ENCODE peak calls at places on chromosome 18, in nine cellular contexts. M, T, F, L, U, O, Y, E and J are unnamed samples.

GRCh38 chr18:55407191-55407590 is 180.8 kb downstream of the TCF4 start:
- DNase-seq in M (no peak), T (no peak), Y (no peak), U (no peak), F (no peak), L (no peak), O (no peak), E (no peak), J (no peak)

GRCh38 chr18:21725201-21725600 is 15.4 kb upstream of the MIB1 start:
- DNase-seq in Y (no peak), U (no peak), O (no peak), F (no peak), T (no peak), M (no peak), L (no peak), E (no peak), J (no peak)

GRCh38 chr18:8450898-8451665 is 158.2 kb upstream of the RAB12 start:
- DNase-seq in M (no peak), T (no peak), O (no peak), U (no peak), Y (no peak), F (no peak), E (no peak), L (no peak), J (no peak)

GRCh38 chr18:67926929-67927864 is 410.7 kb upstream of the DSEL start:
- DNase-seq in O (no peak), F (no peak), U (no peak), E (no peak), M (peak), Y (no peak), L (no peak), T (no peak), J (no peak)

GRCh38 chr18:8889479-8889878 is 184.1 kb downstream of the MTCL1 start:
- DNase-seq in U (no peak), L (no peak), M (peak), T (no peak), F (no peak), E (no peak), O (no peak), Y (no peak), J (no peak)

GRCh38 chr18:7878265-7879173 is 311.4 kb downstream of the PTPRM start:
- DNase-seq in E (no peak), U (no peak), Y (no peak), O (no peak), M (no peak), T (no peak), F (no peak), L (peak), J (no peak)

GRCh38 chr18:76461148-76461547 is 33.9 kb downstream of the ZNF516 start:
- DNase-seq in O (no peak), L (no peak), E (peak), U (no peak), M (no peak), F (no peak), T (no peak), Y (no peak), J (no peak)

GRCh38 chr18:21820035-21820810 is 79.6 kb downstream of the MIB1 start:
- DNase-seq in L (peak), T (peak), U (no peak), O (no peak), M (peak), E (no peak), Y (no peak), F (peak), J (no peak)

GRCh38 chr18:59419386-59419785 is 60.3 kb upstream of the LMAN1 start:
- DNase-seq in E (no peak), U (no peak), M (no peak), L (no peak), F (no peak), Y (no peak), T (no peak), O (no peak), J (no peak)

GRCh38 chr18:22166070-22166972 is 3.1 kb upstream of the GATA6 start:
- DNase-seq in O (peak), L (peak), T (no peak), E (no peak), M (no peak), Y (no peak), U (peak), F (no peak), J (peak)

GRCh38 chr18:57664600-57665165 is 43.0 kb upstream of the NARS1 start:
- DNase-seq in L (no peak), F (no peak), T (no peak), O (no peak), U (no peak), M (no peak), Y (no peak), E (no peak), J (no peak)

GRCh38 chr18:6566338-6566911 is 151.7 kb upstream of the L3MBTL4 start:
- DNase-seq in E (no peak), M (no peak), T (no peak), Y (no peak), U (no peak), F (no peak), L (no peak), O (no peak), J (no peak)

GRCh38 chr18:59604877-59605276 is 92.3 kb downstream of the CCBE1 start:
- DNase-seq in E (peak), Y (no peak), T (no peak), L (no peak), O (no peak), F (no peak), M (peak), U (no peak), J (no peak)

GRCh38 chr18:28823506-28824182 is 646.7 kb upstream of the CDH2 start:
- DNase-seq in U (no peak), T (no peak), Y (no peak), O (no peak), M (no peak), L (no peak), E (no peak), F (no peak), J (no peak)

GRCh38 chr18:71665131-71665530 is 879.0 kb downstream of the CBLN2 start:
- DNase-seq in O (no peak), Y (no peak), M (no peak), T (no peak), U (no peak), L (no peak), F (no peak), E (no peak), J (no peak)

GRCh38 chr18:58158008-58158407 is 114.0 kb downstream of the NEDD4L start:
- DNase-seq in E (no peak), F (no peak), O (no peak), U (no peak), L (no peak), T (no peak), M (no peak), Y (no peak), J (no peak)

GRCh38 chr18:58661423-58661822 is 9.8 kb upstream of the MALT1 start:
- DNase-seq in Y (no peak), L (no peak), O (no peak), M (no peak), F (no peak), T (no peak), U (no peak), E (no peak), J (no peak)

GRCh38 chr18:4878480-4878879 is 318.6 kb downstream of the AKAIN1 start:
- DNase-seq in F (no peak), T (no peak), M (no peak), Y (no peak), E (no peak), O (no peak), U (no peak), L (no peak), J (no peak)

GRCh38 chr18:3916082-3916481 is 466.1 kb downstream of the TGIF1 start:
- DNase-seq in M (no peak), F (no peak), E (no peak), T (no peak), Y (no peak), O (no peak), L (no peak), U (no peak), J (no peak)

GRCh38 chr18:33901894-33902512 is 322.7 kb downstream of the NOL4 start:
- DNase-seq in Y (no peak), T (no peak), O (no peak), F (peak), M (no peak), U (no peak), E (no peak), L (no peak), J (no peak)

GRCh38 chr18:60066576-60066975 is 166.8 kb downstream of the PMAIP1 start:
- DNase-seq in U (no peak), M (no peak), T (no peak), Y (no peak), E (no peak), O (no peak), L (no peak), F (no peak), J (no peak)

GRCh38 chr18:55452123-55452611 is 135.8 kb downstream of the TCF4 start:
- DNase-seq in U (no peak), O (no peak), Y (no peak), L (peak), E (peak), M (no peak), T (no peak), F (no peak), J (no peak)

GRCh38 chr18:3262234-3263171 is 570 bp downstream of the MYL12B start:
- DNase-seq in L (peak), T (peak), E (no peak), F (peak), U (no peak), O (no peak), M (no peak), Y (no peak), J (peak)

GRCh38 chr18:55013086-55013485 is 53.8 kb upstream of the CCDC68 start:
- DNase-seq in L (no peak), T (no peak), O (no peak), F (no peak), U (no peak), E (no peak), M (no peak), Y (no peak), J (no peak)

GRCh38 chr18:3704556-3705162 is 254.7 kb downstream of the TGIF1 start:
- DNase-seq in O (no peak), M (no peak), U (no peak), E (no peak), L (no peak), T (no peak), Y (no peak), F (no peak), J (no peak)

GRCh38 chr18:79834834-79835233 is 37.1 kb downstream of the KCNG2 start:
- DNase-seq in L (no peak), E (no peak), U (no peak), M (no peak), O (no peak), T (no peak), Y (no peak), F (no peak), J (no peak)

GRCh38 chr18:69484699-69485396 is 84.2 kb downstream of the DOK6 start:
- DNase-seq in O (no peak), U (no peak), L (peak), E (no peak), F (no peak), Y (no peak), M (no peak), T (peak), J (no peak)

GRCh38 chr18:12768622-12769021 is 65.8 kb downstream of the PSMG2 start:
- DNase-seq in L (no peak), T (no peak), M (peak), F (no peak), U (no peak), Y (no peak), O (no peak), E (no peak), J (no peak)

GRCh38 chr18:12765586-12765985 is 62.7 kb downstream of the PSMG2 start:
- DNase-seq in T (no peak), F (no peak), E (no peak), O (no peak), Y (no peak), U (no peak), M (no peak), L (no peak), J (no peak)

GRCh38 chr18:12767580-12768155 is 64.8 kb downstream of the PSMG2 start:
- DNase-seq in U (no peak), T (no peak), O (no peak), Y (no peak), L (no peak), M (no peak), F (no peak), E (no peak), J (no peak)

GRCh38 chr18:12765127-12765526 is 62.3 kb downstream of the PSMG2 start:
- DNase-seq in M (no peak), Y (no peak), O (no peak), E (no peak), T (no peak), L (no peak), F (no peak), U (no peak), J (peak)

DNA sequence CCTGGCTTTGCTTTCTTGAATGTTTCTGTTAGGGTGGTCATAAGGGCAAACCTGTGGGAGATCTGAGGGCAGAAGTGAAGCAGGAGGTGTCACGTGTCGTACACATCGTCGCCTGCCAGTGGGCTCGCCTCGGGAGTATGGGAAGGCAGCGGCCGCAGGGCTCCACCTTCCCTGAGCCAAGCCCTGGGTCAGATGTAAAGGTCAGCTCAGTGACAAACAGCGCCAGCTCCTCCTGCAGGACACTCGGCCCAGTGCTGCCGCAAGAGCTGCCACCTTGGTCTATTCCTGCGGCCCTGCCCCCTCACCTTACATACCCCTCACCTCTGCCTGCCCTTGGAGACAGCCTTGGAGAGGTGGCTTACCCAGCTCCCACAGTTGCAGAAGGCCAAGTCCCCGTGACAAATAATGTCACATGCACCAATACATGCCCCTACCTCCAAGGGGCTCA is 64.2 kb downstream of the PSMG2 start:
- DNase-seq in U (no peak), E (no peak), T (no peak), O (peak), F (no peak), L (peak), Y (no peak), M (no peak), J (no peak)
- TF ChIP-seq CTCF in U (no peak), E (no peak), T (no peak), O (peak), F (no peak), L (no peak), Y (no peak), M (no peak), J (no peak)

GRCh38 chr18:902179-902718 is 2.4 kb upstream of the ADCYAP1 start:
- DNase-seq in E (no peak), F (no peak), U (no peak), L (no peak), T (no peak), Y (no peak), O (no peak), M (no peak), J (no peak)
- TF ChIP-seq CTCF in E (no peak), F (no peak), U (no peak), L (no peak), T (no peak), Y (no peak), O (no peak), M (peak), J (no peak)

GRCh38 chr18:10343778-10344177 is 110.7 kb upstream of the APCDD1 start:
- DNase-seq in U (no peak), E (no peak), T (no peak), M (no peak), Y (no peak), F (no peak), L (no peak), O (no peak), J (no peak)
- TF ChIP-seq CTCF in U (no peak), E (no peak), T (no peak), M (no peak), Y (no peak), F (no peak), L (no peak), O (no peak), J (no peak)

GRCh38 chr18:37497836-37498518 is 67.6 kb downstream of the CELF4 start:
- DNase-seq in T (no peak), Y (no peak), E (no peak), F (no peak), U (no peak), M (no peak), O (no peak), L (no peak), J (no peak)

GRCh38 chr18:37494406-37494805 is 71.2 kb downstream of the CELF4 start:
- DNase-seq in L (no peak), T (no peak), M (no peak), U (no peak), F (no peak), O (no peak), E (no peak), Y (no peak), J (no peak)

GRCh38 chr18:37495354-37495753 is 70.2 kb downstream of the CELF4 start:
- DNase-seq in U (no peak), Y (no peak), M (no peak), T (no peak), O (no peak), L (no peak), F (no peak), E (no peak), J (no peak)

GRCh38 chr18:37499008-37499407 is 66.6 kb downstream of the CELF4 start:
- DNase-seq in F (no peak), M (no peak), Y (no peak), E (no peak), O (no peak), L (no peak), U (no peak), T (no peak), J (no peak)

GRCh38 chr18:37496568-37496967 is 69.0 kb downstream of the CELF4 start:
- DNase-seq in F (no peak), O (peak), U (no peak), M (no peak), Y (no peak), E (no peak), L (no peak), T (no peak), J (no peak)
- TF ChIP-seq CTCF in F (no peak), O (no peak), U (no peak), M (no peak), Y (no peak), E (no peak), L (no peak), T (no peak), J (no peak)

GRCh38 chr18:13465476-13465875 is 246.9 kb downstream of the LDLRAD4 start:
- DNase-seq in M (no peak), Y (no peak), L (no peak), O (peak), U (no peak), E (no peak), F (peak), T (no peak), J (no peak)
- TF ChIP-seq CTCF in M (no peak), Y (no peak), L (no peak), O (no peak), U (no peak), E (no peak), F (no peak), T (no peak), J (no peak)

GRCh38 chr18:47397671-47398319 is 146.3 kb upstream of the SKOR2 start:
- DNase-seq in O (no peak), F (peak), Y (no peak), M (no peak), U (no peak), T (peak), L (peak), E (no peak), J (peak)
- TF ChIP-seq CTCF in O (peak), F (peak), Y (no peak), M (peak), U (no peak), T (peak), L (peak), E (no peak), J (no peak)

GRCh38 chr18:70627100-70627802 is 338.4 kb downstream of the SOCS6 start:
- DNase-seq in Y (no peak), O (no peak), L (peak), U (no peak), M (no peak), T (no peak), E (no peak), F (no peak), J (no peak)
- TF ChIP-seq CTCF in Y (no peak), O (no peak), L (no peak), U (no peak), M (no peak), T (no peak), E (no peak), F (no peak), J (no peak)

GRCh38 chr18:44686156-44686555 is 5.5 kb downstream of the SETBP1 start:
- DNase-seq in T (no peak), M (no peak), L (no peak), Y (no peak), E (no peak), U (no peak), F (no peak), O (no peak), J (no peak)
- TF ChIP-seq CTCF in T (no peak), M (no peak), L (no peak), Y (no peak), E (no peak), U (no peak), F (no peak), O (no peak), J (no peak)

DNA sequence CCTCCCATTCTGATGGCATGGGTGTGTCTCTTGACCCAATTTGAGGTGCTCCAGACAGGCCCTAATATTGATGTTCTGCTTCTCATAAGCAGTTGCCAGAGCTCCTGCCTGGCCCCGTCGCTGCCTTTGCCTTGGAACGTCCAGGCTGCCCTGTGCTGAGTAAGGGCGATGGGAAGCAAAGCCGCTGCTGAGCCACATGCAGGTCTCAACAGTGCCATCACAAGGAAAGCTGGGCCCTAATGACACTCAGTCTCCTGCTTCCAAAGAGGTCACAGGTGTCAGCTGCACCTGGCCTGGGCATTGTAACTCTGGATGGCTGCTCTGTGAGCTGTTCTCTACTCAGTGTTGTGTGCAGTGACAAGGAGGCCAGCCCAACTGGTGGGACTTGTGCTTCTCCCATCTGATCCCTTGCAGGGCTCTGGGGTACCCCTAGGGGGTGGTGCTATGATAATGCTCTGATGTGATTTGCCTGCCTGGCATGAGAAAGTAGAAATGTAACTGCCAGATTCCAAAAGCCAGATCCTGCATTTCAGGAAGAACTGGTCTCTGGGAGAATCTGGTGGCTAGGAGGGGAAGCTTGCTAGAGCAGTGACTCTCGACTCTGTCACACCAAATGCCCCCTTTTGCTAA is 8.7 kb downstream of the TTC39C start:
- DNase-seq in U (no peak), E (no peak), L (peak), T (no peak), F (no peak), O (no peak), M (no peak), Y (no peak), J (no peak)
- TF ChIP-seq CTCF in U (no peak), E (no peak), L (no peak), T (no peak), F (peak), O (no peak), M (peak), Y (no peak), J (no peak)

GRCh38 chr18:37393945-37394609 is 171.5 kb downstream of the CELF4 start:
- DNase-seq in T (peak), L (peak), O (peak), U (peak), F (no peak), Y (no peak), M (peak), E (peak), J (peak)
- TF ChIP-seq CTCF in T (no peak), L (no peak), O (no peak), U (no peak), F (no peak), Y (no peak), M (peak), E (no peak), J (no peak)